ENCODE peak calls at places on chromosomes 2 and 18, in eight cellular contexts. L is DMS53, N is T-helper 9 cell, V is LHCN-M2, U is AG08396, J is NCI-H82, T is NCI-H2171 treated with DMSO at 0.1 percent for 48 hours, S is PC-3. Y is an unnamed sample.

GRCh38 chr2:204794624-204795023 is 249.3 kb downstream of the PARD3B start:
- DNase-seq in L (no peak), N (no peak), V (no peak), U (no peak), J (no peak), T (no peak), S (no peak), Y (no peak)

GRCh38 chr2:172549131-172549530 is 6.8 kb upstream of the PDK1 start:
- DNase-seq in L (no peak), N (no peak), V (no peak), U (no peak), J (no peak), T (no peak), S (no peak), Y (no peak)

GRCh38 chr2:43513216-43513615 is 82.6 kb downstream of the THADA start:
- DNase-seq in L (no peak), N (no peak), V (no peak), U (peak), J (no peak), T (no peak), S (no peak), Y (no peak)

GRCh38 chr2:99066602-99067001 is 74.9 kb upstream of the C2orf15 start:
- DNase-seq in L (peak), N (no peak), V (peak), U (peak), J (peak), T (peak), S (peak), Y (peak)

GRCh38 chr2:88180594-88181240 is 10.6 kb downstream of the THNSL2 start:
- DNase-seq in L (no peak), N (no peak), V (peak), U (no peak), J (peak), T (no peak), S (peak), Y (no peak)

GRCh38 chr2:46548521-46549144 is 69.3 kb downstream of the TMEM247 start:
- DNase-seq in L (no peak), N (no peak), V (no peak), U (no peak), J (no peak), T (no peak), S (no peak), Y (no peak)

GRCh38 chr18:55633032-55633431 is 45.0 kb upstream of the TCF4 start:
- DNase-seq in L (no peak), N (no peak), V (no peak), U (no peak), J (no peak), T (no peak), S (peak), Y (no peak)

GRCh38 chr18:58359226-58360019 is 269.5 kb downstream of the ALPK2 start:
- DNase-seq in L (no peak), N (no peak), V (peak), U (no peak), J (no peak), T (no peak), S (no peak), Y (no peak)

GRCh38 chr2:238176565-238176964 is 17.8 kb downstream of the ERFE start:
- DNase-seq in L (no peak), N (no peak), V (no peak), U (peak), J (no peak), T (no peak), S (no peak), Y (no peak)

GRCh38 chr2:53987336-53987921 is 16.6 kb upstream of the PSME4 start:
- DNase-seq in L (peak), N (no peak), V (peak), U (no peak), J (no peak), T (peak), S (peak), Y (no peak)

GRCh38 chr2:66301073-66301766 is 133.7 kb upstream of the MEIS1 start:
- DNase-seq in L (peak), N (no peak), V (no peak), U (peak), J (no peak), T (no peak), S (no peak), Y (no peak)

GRCh38 chr2:204913854-204914464 is 368.7 kb downstream of the PARD3B start:
- DNase-seq in L (no peak), N (no peak), V (no peak), U (no peak), J (no peak), T (no peak), S (no peak), Y (no peak)

GRCh38 chr2:180787330-180787729 is 193.1 kb upstream of the UBE2E3 start:
- DNase-seq in L (no peak), N (no peak), V (no peak), U (no peak), J (no peak), T (no peak), S (peak), Y (no peak)

GRCh38 chr2:60337142-60337497 is 216.3 kb downstream of the BCL11A start:
- DNase-seq in L (no peak), N (no peak), V (no peak), U (no peak), J (peak), T (no peak), S (peak), Y (no peak)

GRCh38 chr18:28059861-28060260 is 117.1 kb downstream of the CDH2 start:
- DNase-seq in L (no peak), N (no peak), V (no peak), U (no peak), J (no peak), T (no peak), S (no peak), Y (no peak)

GRCh38 chr2:140861666-140862065 is 1269.2 kb downstream of the LRP1B start:
- DNase-seq in L (no peak), N (no peak), V (no peak), U (no peak), J (no peak), T (no peak), S (no peak), Y (no peak)

GRCh38 chr2:136765736-136766323 is 485 bp downstream of the THSD7B start:
- DNase-seq in L (peak), N (no peak), V (no peak), U (no peak), J (peak), T (peak), S (no peak), Y (peak)

GRCh38 chr2:95346236-95346737 is 49.1 kb downstream of the KCNIP3 start:
- DNase-seq in L (peak), N (no peak), V (no peak), U (peak), J (peak), T (no peak), S (peak), Y (peak)

GRCh38 chr2:10232096-10232815 is 70.4 kb upstream of the HPCAL1 start:
- DNase-seq in L (no peak), N (no peak), V (no peak), U (no peak), J (no peak), T (no peak), S (no peak), Y (no peak)

Y was measured in NCI-H524.